ENCODE peak calls at places on chromosomes 7 and 10, in five cellular contexts. Z is substantia nigra, K is fibroblast of the conjunctiva, S is iPS DF 19.7, O is NCI-H1092. T is an unnamed sample.

GRCh38 chr7:6123843-6124242 is 92.7 kb downstream of the ANKRD61 start:
- DNase-seq in Z (no peak), K (no peak), S (no peak), O (no peak), T (no peak)

GRCh38 chr10:90857635-90858488 is at the start of gene HTR7:
- DNase-seq in Z (peak), K (no peak), S (no peak), O (peak), T (no peak)

GRCh38 chr10:75733135-75733890 is 301.9 kb downstream of the LRMDA start:
- DNase-seq in Z (no peak), K (no peak), S (no peak), O (no peak), T (no peak)

GRCh38 chr10:28429573-28430216 is 103.2 kb upstream of the WAC start:
- DNase-seq in Z (no peak), K (no peak), S (no peak), O (no peak), T (no peak)

GRCh38 chr10:75971402-75972211 is 540.2 kb downstream of the LRMDA start:
- DNase-seq in Z (no peak), K (peak), S (no peak), O (no peak), T (no peak)

GRCh38 chr10:35369049-35369760 is 32.9 kb downstream of the CCNY start:
- DNase-seq in Z (no peak), K (no peak), S (no peak), O (no peak), T (no peak)

GRCh38 chr10:101840102-101840684 is 3.4 kb downstream of the KCNIP2 start:
- DNase-seq in Z (peak), K (no peak), S (no peak), O (no peak), T (no peak)

GRCh38 chr7:157228864-157229422 is 90.2 kb downstream of the UBE3C start:
- DNase-seq in Z (no peak), K (no peak), S (no peak), O (peak), T (no peak)

GRCh38 chr7:141076377-141076776 is 2.5 kb downstream of the TMEM178B start:
- DNase-seq in Z (no peak), K (no peak), S (no peak), O (peak), T (no peak)

GRCh38 chr7:28533731-28534531 is 121.6 kb downstream of the CREB5 start:
- DNase-seq in Z (peak), K (peak), S (no peak), O (no peak), T (no peak)

GRCh38 chr10:79448732-79449049 is 3.3 kb upstream of the ZCCHC24 start:
- DNase-seq in Z (no peak), K (no peak), S (no peak), O (no peak), T (no peak)

GRCh38 chr10:111207525-111207924 is 130.7 kb downstream of the ADRA2A start:
- DNase-seq in Z (no peak), K (no peak), S (no peak), O (no peak), T (peak)

GRCh38 chr10:76492026-76492425 is 1060.6 kb downstream of the LRMDA start:
- DNase-seq in Z (no peak), K (peak), S (no peak), O (no peak), T (peak)

GRCh38 chr7:31098606-31099360 is 46.7 kb downstream of the ADCYAP1R1 start:
- DNase-seq in Z (no peak), K (no peak), S (no peak), O (no peak), T (no peak)

GRCh38 chr7:123538189-123538714 is 3.9 kb upstream of the IQUB start:
- DNase-seq in Z (no peak), K (peak), S (no peak), O (no peak), T (peak)

T was measured in epithelial cell of proximal tubule.